ENCODE peak calls at places on chromosomes 2 and 18, in five cellular contexts. One of them, this sample, is unnamed.

GRCh38 chr2:168189835-168190426 is 57.5 kb downstream of the STK39 start:
- DNase-seq in uterus: no peak
- DNase-seq in Caco-2: no peak
- DNase-seq in cardiac fibroblast: peak
- DNase-seq in AG10803: peak
- DNase-seq in this sample: peak

GRCh38 chr2:69111036-69111435 is 98.1 kb downstream of the ANTXR1 start:
- DNase-seq in Caco-2: no peak
- DNase-seq in uterus: no peak
- DNase-seq in cardiac fibroblast: no peak
- DNase-seq in AG10803: no peak
- DNase-seq in this sample: no peak

GRCh38 chr2:172340394-172340793 is 87.0 kb upstream of the ITGA6 start:
- DNase-seq in AG10803: no peak
- DNase-seq in uterus: no peak
- DNase-seq in Caco-2: no peak
- DNase-seq in cardiac fibroblast: no peak
- DNase-seq in this sample: no peak

GRCh38 chr2:17879137-17879912 is 858 bp downstream of the KCNS3 start:
- DNase-seq in cardiac fibroblast: peak
- DNase-seq in AG10803: peak
- DNase-seq in Caco-2: peak
- DNase-seq in uterus: peak
- DNase-seq in this sample: peak

GRCh38 chr18:54140641-54141040 is 83.8 kb downstream of the MBD2 start:
- DNase-seq in AG10803: peak
- DNase-seq in Caco-2: no peak
- DNase-seq in uterus: no peak
- DNase-seq in cardiac fibroblast: peak
- DNase-seq in this sample: peak

GRCh38 chr18:74626311-74626874 is 28.7 kb downstream of the ZNF407 start:
- DNase-seq in cardiac fibroblast: no peak
- DNase-seq in AG10803: no peak
- DNase-seq in uterus: no peak
- DNase-seq in Caco-2: no peak
- DNase-seq in this sample: no peak

GRCh38 chr2:88307817-88308216 is 137.7 kb downstream of the THNSL2 start:
- DNase-seq in cardiac fibroblast: peak
- DNase-seq in AG10803: peak
- DNase-seq in uterus: no peak
- DNase-seq in Caco-2: no peak
- DNase-seq in this sample: no peak

GRCh38 chr18:32724071-32724696 is 48.6 kb downstream of the KLHL14 start:
- DNase-seq in uterus: no peak
- DNase-seq in AG10803: no peak
- DNase-seq in cardiac fibroblast: no peak
- DNase-seq in Caco-2: no peak
- DNase-seq in this sample: no peak

GRCh38 chr18:48374423-48375149 is 34.6 kb downstream of the ZBTB7C start:
- DNase-seq in uterus: no peak
- DNase-seq in Caco-2: no peak
- DNase-seq in AG10803: no peak
- DNase-seq in cardiac fibroblast: no peak
- DNase-seq in this sample: no peak

GRCh38 chr2:231673348-231673770 is 35.0 kb upstream of the PTMA start:
- DNase-seq in uterus: peak
- DNase-seq in cardiac fibroblast: no peak
- DNase-seq in Caco-2: peak
- DNase-seq in AG10803: peak
- DNase-seq in this sample: peak

GRCh38 chr2:156399950-156400703 is 36.1 kb upstream of the GPD2 start:
- DNase-seq in AG10803: peak
- DNase-seq in cardiac fibroblast: no peak
- DNase-seq in Caco-2: peak
- DNase-seq in uterus: peak
- DNase-seq in this sample: no peak

GRCh38 chr2:100071350-100072043 is 70.9 kb downstream of the AFF3 start:
- DNase-seq in Caco-2: no peak
- DNase-seq in AG10803: no peak
- DNase-seq in cardiac fibroblast: no peak
- DNase-seq in uterus: no peak
- DNase-seq in this sample: no peak

GRCh38 chr2:179240481-179241451 is 23.9 kb downstream of the SESTD1 start:
- DNase-seq in Caco-2: no peak
- DNase-seq in cardiac fibroblast: no peak
- DNase-seq in AG10803: no peak
- DNase-seq in uterus: no peak
- DNase-seq in this sample: no peak

GRCh38 chr2:69253033-69253535 is 133.9 kb downstream of the GFPT1 start:
- DNase-seq in Caco-2: no peak
- DNase-seq in AG10803: peak
- DNase-seq in uterus: no peak
- DNase-seq in cardiac fibroblast: peak
- DNase-seq in this sample: no peak

GRCh38 chr2:61658841-61659780 is 121.0 kb upstream of the XPO1 start:
- DNase-seq in uterus: no peak
- DNase-seq in Caco-2: no peak
- DNase-seq in cardiac fibroblast: peak
- DNase-seq in AG10803: peak
- DNase-seq in this sample: peak

GRCh38 chr18:46696268-46696667 is 39.2 kb upstream of the LOXHD1 start:
- DNase-seq in uterus: no peak
- DNase-seq in cardiac fibroblast: no peak
- DNase-seq in AG10803: no peak
- DNase-seq in Caco-2: no peak
- DNase-seq in this sample: no peak

DNA sequence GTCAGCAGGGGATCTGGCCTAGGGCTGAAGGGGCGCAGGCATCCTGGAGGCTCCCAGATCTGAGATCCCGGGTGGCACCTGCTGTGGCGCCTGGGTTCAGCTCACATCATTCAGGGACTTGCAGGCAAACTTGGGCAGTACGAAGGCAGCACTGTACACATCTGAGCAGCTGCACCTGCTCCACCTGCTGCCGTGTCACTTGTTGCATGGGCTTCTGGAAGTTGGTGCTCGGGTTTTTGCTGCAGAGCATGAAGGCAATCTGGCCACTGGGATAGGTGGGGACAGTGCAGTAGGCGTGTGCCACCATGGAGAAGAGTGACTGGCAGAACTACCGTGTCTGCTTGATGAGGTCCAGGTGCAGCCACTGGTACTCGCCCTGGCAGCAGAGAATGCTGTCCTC is 48.6 kb downstream of the UGGT1 start:
- DNase-seq in cardiac fibroblast: no peak
- DNase-seq in uterus: no peak
- DNase-seq in AG10803: no peak
- DNase-seq in Caco-2: no peak
- DNase-seq in this sample: no peak
- TF ChIP-seq CTCF in cardiac fibroblast: no peak
- TF ChIP-seq CTCF in uterus: no peak
- TF ChIP-seq CTCF in AG10803: no peak
- TF ChIP-seq CTCF in Caco-2: no peak
- TF ChIP-seq CTCF in this sample: no peak

DNA sequence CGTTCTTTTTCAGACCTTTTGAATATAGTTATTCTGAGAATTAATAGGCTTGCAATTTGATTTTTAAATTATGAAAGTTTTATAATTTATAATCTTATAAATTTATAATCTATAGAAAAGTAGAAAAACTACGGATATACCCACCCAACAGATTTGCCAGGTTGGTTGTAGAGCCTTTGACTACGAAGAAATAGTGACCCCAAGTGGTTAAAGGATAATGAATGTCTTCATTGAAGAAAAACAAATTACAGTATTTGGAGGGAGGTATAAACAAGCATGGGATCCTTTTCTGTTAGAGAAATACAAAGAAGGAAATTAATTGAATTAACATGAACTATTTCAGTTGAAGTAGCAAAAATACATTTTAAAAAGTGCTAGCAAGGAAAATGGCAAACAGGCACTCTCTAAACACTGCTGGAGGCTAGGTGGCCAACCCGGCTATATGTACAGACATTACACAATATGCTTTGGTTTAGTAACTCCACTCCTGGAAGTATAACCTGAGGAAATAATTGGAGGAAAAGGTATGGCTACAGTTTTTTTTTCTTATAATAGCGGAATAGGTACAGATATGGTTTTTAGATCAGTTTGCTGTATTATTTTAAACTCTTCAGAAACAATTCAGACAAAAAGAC is 110.9 kb downstream of the MIB1 start:
- DNase-seq in AG10803: peak
- DNase-seq in uterus: no peak
- DNase-seq in Caco-2: no peak
- DNase-seq in cardiac fibroblast: peak
- DNase-seq in this sample: peak
- TF ChIP-seq CTCF in AG10803: peak
- TF ChIP-seq CTCF in uterus: peak
- TF ChIP-seq CTCF in Caco-2: peak
- TF ChIP-seq CTCF in cardiac fibroblast: peak
- TF ChIP-seq CTCF in this sample: peak

GRCh38 chr2:63054812-63055509 is 4.3 kb downstream of the OTX1 start:
- DNase-seq in AG10803: no peak
- DNase-seq in Caco-2: peak
- DNase-seq in cardiac fibroblast: no peak
- DNase-seq in uterus: no peak
- DNase-seq in this sample: no peak
- TF ChIP-seq CTCF in AG10803: no peak
- TF ChIP-seq CTCF in Caco-2: no peak
- TF ChIP-seq CTCF in cardiac fibroblast: no peak
- TF ChIP-seq CTCF in uterus: no peak
- TF ChIP-seq CTCF in this sample: no peak

GRCh38 chr2:108960006-108960405 is 29.0 kb downstream of the EDAR start:
- DNase-seq in Caco-2: no peak
- DNase-seq in cardiac fibroblast: no peak
- DNase-seq in AG10803: no peak
- DNase-seq in uterus: no peak
- DNase-seq in this sample: no peak
- TF ChIP-seq CTCF in Caco-2: no peak
- TF ChIP-seq CTCF in cardiac fibroblast: peak
- TF ChIP-seq CTCF in AG10803: no peak
- TF ChIP-seq CTCF in uterus: no peak
- TF ChIP-seq CTCF in this sample: no peak

DNA sequence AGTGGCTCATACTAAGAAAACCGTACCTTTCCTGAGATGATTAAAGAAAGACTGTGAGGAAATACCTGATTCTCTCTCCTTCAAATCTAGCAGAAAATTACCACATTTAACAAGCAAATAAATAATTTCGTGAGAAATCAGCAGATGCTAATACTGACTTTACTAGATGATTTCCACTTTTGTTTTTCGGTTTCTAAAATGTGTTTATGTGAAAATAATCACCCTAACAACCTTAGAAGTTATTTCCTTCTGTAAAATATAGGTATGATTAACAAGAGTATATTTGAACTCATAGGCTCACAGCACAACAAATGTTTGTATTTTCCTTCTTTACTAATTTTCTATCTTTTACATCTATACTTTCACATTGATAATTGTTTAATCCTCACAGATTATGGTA is 594.1 kb upstream of the FAM98A start:
- DNase-seq in uterus: no peak
- DNase-seq in Caco-2: no peak
- DNase-seq in cardiac fibroblast: no peak
- DNase-seq in AG10803: no peak
- DNase-seq in this sample: no peak
- TF ChIP-seq CTCF in uterus: no peak
- TF ChIP-seq CTCF in Caco-2: no peak
- TF ChIP-seq CTCF in cardiac fibroblast: no peak
- TF ChIP-seq CTCF in AG10803: no peak
- TF ChIP-seq CTCF in this sample: no peak

GRCh38 chr2:53765749-53766148 is 1.9 kb upstream of the CHAC2 start:
- DNase-seq in Caco-2: no peak
- DNase-seq in cardiac fibroblast: no peak
- DNase-seq in AG10803: no peak
- DNase-seq in uterus: no peak
- DNase-seq in this sample: no peak

GRCh38 chr2:53769318-53769945 is 1.8 kb downstream of the CHAC2 start:
- DNase-seq in AG10803: no peak
- DNase-seq in cardiac fibroblast: no peak
- DNase-seq in Caco-2: no peak
- DNase-seq in uterus: no peak
- DNase-seq in this sample: no peak

GRCh38 chr2:53770264-53770663 is 2.7 kb downstream of the CHAC2 start:
- DNase-seq in AG10803: no peak
- DNase-seq in cardiac fibroblast: no peak
- DNase-seq in Caco-2: no peak
- DNase-seq in uterus: no peak
- DNase-seq in this sample: no peak

GRCh38 chr2:53768233-53768542 is 584 bp downstream of the CHAC2 start:
- DNase-seq in cardiac fibroblast: peak
- DNase-seq in AG10803: peak
- DNase-seq in uterus: no peak
- DNase-seq in Caco-2: peak
- DNase-seq in this sample: no peak

DNA sequence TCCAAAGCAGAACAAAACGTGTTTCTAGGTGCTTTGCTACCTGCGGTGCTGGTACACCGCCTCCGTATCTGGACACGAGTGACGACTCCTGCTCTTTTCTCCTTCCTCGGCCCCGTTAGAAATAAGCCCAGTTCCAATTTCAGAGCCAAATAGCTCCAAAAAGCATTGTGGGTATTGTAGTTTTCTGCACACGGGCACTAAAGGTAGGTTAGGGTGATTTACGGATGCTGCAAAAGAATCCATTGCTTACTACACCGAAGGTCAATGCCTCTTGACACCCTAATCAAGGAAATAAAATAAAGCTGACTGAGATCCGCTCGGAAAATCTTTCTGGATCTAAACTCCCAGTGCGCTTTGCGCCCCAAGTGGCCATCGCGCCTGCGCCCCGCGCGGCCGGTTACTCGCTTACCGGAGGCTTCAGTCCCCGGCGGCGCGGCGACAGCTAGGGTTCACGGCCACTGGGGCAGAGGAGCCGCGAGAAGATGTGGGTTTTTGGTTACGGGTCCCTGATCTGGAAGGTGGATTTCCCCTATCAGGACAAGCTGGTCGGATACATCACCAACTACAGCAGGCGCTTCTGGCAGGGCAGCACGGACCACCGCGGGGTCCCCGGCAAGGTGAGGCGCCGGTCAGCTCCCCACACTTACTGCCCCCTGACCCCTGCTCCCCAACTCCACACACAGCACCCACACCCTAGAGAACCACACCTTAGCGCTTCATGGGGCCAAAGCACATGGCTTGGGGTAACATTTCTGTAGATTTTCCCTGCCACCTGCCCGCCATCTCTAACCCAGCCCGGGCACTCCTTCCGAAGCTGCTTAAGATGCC is at the start of gene CHAC2:
- DNase-seq in Caco-2: peak
- DNase-seq in uterus: peak
- DNase-seq in AG10803: peak
- DNase-seq in cardiac fibroblast: peak
- DNase-seq in this sample: peak
- TF ChIP-seq CTCF in Caco-2: peak
- TF ChIP-seq CTCF in uterus: peak
- TF ChIP-seq CTCF in AG10803: peak
- TF ChIP-seq CTCF in cardiac fibroblast: peak
- TF ChIP-seq CTCF in this sample: peak

GRCh38 chr18:13440277-13441248 is 222.0 kb downstream of the LDLRAD4 start:
- DNase-seq in uterus: no peak
- DNase-seq in Caco-2: no peak
- DNase-seq in AG10803: no peak
- DNase-seq in cardiac fibroblast: no peak
- DNase-seq in this sample: no peak
- TF ChIP-seq CTCF in uterus: no peak
- TF ChIP-seq CTCF in Caco-2: no peak
- TF ChIP-seq CTCF in AG10803: no peak
- TF ChIP-seq CTCF in cardiac fibroblast: no peak
- TF ChIP-seq CTCF in this sample: no peak